ENCODE peak calls at places on chromosomes 12 and 14, in eight cellular contexts. L is CD14-positive monocyte; V is mesendoderm; W is MV-4-11; T is stimulated activated CD8-positive, alpha-beta memory T cell treated with anti-CD3 and anti-CD28 coated beads, Interleukin-4, amount 100 ng/mL, for 48 hours; G is GM23248; M is DMS53; S is pancreas. Y is an unnamed sample.

GRCh38 chr12:52617403-52617785 is 965 bp downstream of the KRT73 start:
- DNase-seq in L (no peak), V (no peak), W (no peak), T (no peak), G (no peak), M (no peak), S (no peak), Y (no peak)

GRCh38 chr14:71692496-71692895 is 239.7 kb upstream of the RGS6 start:
- DNase-seq in L (no peak), V (no peak), W (no peak), T (no peak), G (peak), M (no peak), S (no peak), Y (peak)

GRCh38 chr12:96907681-96908163 is 665 bp downstream of the NEDD1 start:
- DNase-seq in L (no peak), V (peak), W (no peak), T (peak), G (peak), M (peak), S (peak), Y (peak)

GRCh38 chr12:48978291-48978740 is at the start of gene WNT1:
- DNase-seq in L (no peak), V (no peak), W (no peak), T (peak), G (peak), M (peak), S (no peak), Y (no peak)

GRCh38 chr14:99402283-99402648 is 78.4 kb downstream of the SETD3 start:
- DNase-seq in L (no peak), V (no peak), W (no peak), T (no peak), G (no peak), M (no peak), S (no peak), Y (no peak)

GRCh38 chr12:1252758-1253157 is 261.7 kb downstream of the ERC1 start:
- DNase-seq in L (no peak), V (no peak), W (no peak), T (no peak), G (no peak), M (no peak), S (no peak), Y (no peak)

GRCh38 chr12:89690925-89691324 is 17.7 kb downstream of the ATP2B1 start:
- DNase-seq in L (no peak), V (no peak), W (no peak), T (no peak), G (peak), M (no peak), S (no peak), Y (peak)

GRCh38 chr14:30908826-30909225 is 34.5 kb downstream of the COCH start:
- DNase-seq in L (no peak), V (no peak), W (no peak), T (no peak), G (no peak), M (no peak), S (no peak), Y (no peak)

GRCh38 chr14:66105819-66106218 is 380.4 kb upstream of the CCDC196 start:
- DNase-seq in L (no peak), V (no peak), W (no peak), T (no peak), G (peak), M (no peak), S (no peak), Y (peak)

GRCh38 chr14:36746907-36747306 is 85.2 kb downstream of the PAX9 start:
- DNase-seq in L (no peak), V (no peak), W (no peak), T (no peak), G (no peak), M (no peak), S (no peak), Y (no peak)

GRCh38 chr12:106246891-106247730 is 709 bp downstream of the CKAP4 start:
- DNase-seq in L (no peak), V (peak), W (peak), T (peak), G (peak), M (peak), S (peak), Y (peak)

GRCh38 chr14:91047174-91047753 is 13.2 kb downstream of the RPS6KA5 start:
- DNase-seq in L (no peak), V (peak), W (no peak), T (no peak), G (no peak), M (no peak), S (no peak), Y (no peak)

GRCh38 chr12:106195638-106196037 is 52.2 kb downstream of the CKAP4 start:
- DNase-seq in L (no peak), V (no peak), W (peak), T (no peak), G (peak), M (no peak), S (peak), Y (peak)

GRCh38 chr12:181921-182320 is 32.0 kb downstream of the SLC6A12 start:
- DNase-seq in L (no peak), V (no peak), W (no peak), T (no peak), G (no peak), M (no peak), S (no peak), Y (no peak)

GRCh38 chr12:20451759-20452158 is 83.4 kb downstream of the PDE3A start:
- DNase-seq in L (no peak), V (no peak), W (no peak), T (no peak), G (peak), M (no peak), S (no peak), Y (no peak)

GRCh38 chr12:56282581-56282980 is 15.8 kb downstream of the COQ10A start:
- DNase-seq in L (no peak), V (no peak), W (no peak), T (no peak), G (no peak), M (no peak), S (no peak), Y (no peak)

GRCh38 chr14:42163136-42163535 is 556.5 kb downstream of the LRFN5 start:
- DNase-seq in L (no peak), V (no peak), W (no peak), T (no peak), G (no peak), M (peak), S (no peak), Y (no peak)

GRCh38 chr12:68868043-68868790 is 60.2 kb downstream of the MDM2 start:
- DNase-seq in L (no peak), V (no peak), W (no peak), T (no peak), G (no peak), M (no peak), S (no peak), Y (no peak)

GRCh38 chr12:32502693-32503510 is 103.5 kb downstream of the FGD4 start:
- DNase-seq in L (no peak), V (peak), W (peak), T (no peak), G (peak), M (no peak), S (peak), Y (peak)

GRCh38 chr14:33477752-33478151 is 473.1 kb downstream of the EGLN3 start:
- DNase-seq in L (no peak), V (no peak), W (no peak), T (no peak), G (no peak), M (no peak), S (no peak), Y (no peak)

GRCh38 chr12:88108021-88108420 is 33.9 kb downstream of the CEP290 start:
- DNase-seq in L (no peak), V (no peak), W (no peak), T (no peak), G (peak), M (no peak), S (no peak), Y (peak)

GRCh38 chr14:92717571-92718042 is 30.8 kb downstream of the LGMN start:
- DNase-seq in L (no peak), V (no peak), W (peak), T (no peak), G (no peak), M (no peak), S (no peak), Y (no peak)

Y was measured in foreskin fibroblast.